ENCODE peak calls at places on chromosome 3, in five cellular contexts. I is stimulated activated CD4-positive, alpha-beta T cell treated with anti-CD3 and anti-CD28 coated beads, Interleukin-1b, Interleukin-23, amount 100 ng/mL, for 24 hours; H is NCI-H1417; U is ACHN; L is upper lobe of left lung. Y is an unnamed sample.

GRCh38 chr3:21013566-21013965 is 737.4 kb downstream of the ZNF385D start:
- DNase-seq in H (no peak), L (no peak), I (no peak), U (no peak), Y (no peak)

GRCh38 chr3:41936384-41936783 is 25.5 kb downstream of the ULK4 start:
- DNase-seq in H (no peak), I (no peak), L (no peak), U (no peak), Y (no peak)

GRCh38 chr3:169192643-169193042 is 470.9 kb downstream of the MECOM start:
- DNase-seq in U (no peak), H (no peak), L (no peak), I (no peak), Y (no peak)

GRCh38 chr3:73542127-73542526 is 82.6 kb downstream of the PDZRN3 start:
- DNase-seq in L (no peak), H (peak; percentile 88), I (no peak), U (no peak), Y (no peak)

GRCh38 chr3:44885618-44886017 is 11.2 kb downstream of the TGM4 start:
- DNase-seq in I (no peak), U (peak; percentile 91), H (no peak), L (no peak), Y (peak; percentile 92)

GRCh38 chr3:105647047-105647446 is 221.8 kb downstream of the CBLB start:
- DNase-seq in I (no peak), U (peak; percentile 71), H (peak; percentile 37), L (no peak), Y (peak; percentile 62)

GRCh38 chr3:127492426-127492825 is 98.1 kb downstream of the TPRA1 start:
- DNase-seq in U (no peak), H (no peak), I (no peak), L (no peak), Y (no peak)

GRCh38 chr3:25594007-25594502 is 70.7 kb downstream of the TOP2B start:
- DNase-seq in H (peak; percentile 61), U (peak; percentile 56), L (no peak), I (no peak), Y (peak; percentile 20)

GRCh38 chr3:89375451-89375850 is 268.0 kb downstream of the EPHA3 start:
- DNase-seq in I (no peak), U (no peak), H (peak; percentile 45), L (no peak), Y (no peak)

GRCh38 chr3:140626856-140627255 is 51.0 kb upstream of the TRIM42 start:
- DNase-seq in U (no peak), I (no peak), H (no peak), L (no peak), Y (peak; percentile 29)

GRCh38 chr3:47871389-47871788 is 68.5 kb downstream of the DHX30 start:
- DNase-seq in I (no peak), H (no peak), U (no peak), L (no peak), Y (no peak)

GRCh38 chr3:38579146-38579545 is 70.3 kb downstream of the SCN5A start:
- DNase-seq in L (peak; percentile 70), I (no peak), U (no peak), H (no peak), Y (no peak)

GRCh38 chr3:46890132-46890531 is 12.6 kb downstream of the PTH1R start:
- DNase-seq in L (no peak), U (no peak), H (no peak), I (no peak), Y (no peak)

GRCh38 chr3:28399196-28399595 is 50.6 kb upstream of the AZI2 start:
- DNase-seq in U (no peak), I (no peak), H (no peak), L (no peak), Y (no peak)

GRCh38 chr3:56970401-56971002 is 90.0 kb upstream of the SPATA12 start:
- DNase-seq in H (no peak), I (no peak), U (no peak), L (no peak), Y (no peak)

GRCh38 chr3:107142786-107143185 is 234.5 kb upstream of the CCDC54 start:
- DNase-seq in H (peak; percentile 61), I (no peak), U (no peak), L (no peak), Y (no peak)

GRCh38 chr3:85800676-85801075 is 841.9 kb downstream of the CADM2 start:
- DNase-seq in I (no peak), L (no peak), U (no peak), H (no peak), Y (no peak)

GRCh38 chr3:112759681-112760080 is 87.0 kb downstream of the CD200R1L start:
- DNase-seq in I (no peak), U (no peak), L (no peak), H (peak; percentile 76), Y (no peak)

GRCh38 chr3:10945683-10946287 is 46.8 kb upstream of the SLC6A1 start:
- DNase-seq in I (peak; percentile 28), L (no peak), H (peak; percentile 46), U (peak; percentile 40), Y (no peak)

GRCh38 chr3:141487419-141488345 is 855 bp downstream of the RASA2 start:
- DNase-seq in I (peak; percentile 77), L (peak; percentile 94), U (peak; percentile 68), H (peak; percentile 94), Y (peak; percentile 65)

GRCh38 chr3:119295816-119296484 is 1.8 kb downstream of the ARHGAP31 start:
- DNase-seq in U (peak; percentile 4), H (peak; percentile 42), I (no peak), L (no peak), Y (peak; percentile 49)

GRCh38 chr3:159854500-159855124 is 134.0 kb upstream of the IL12A start:
- DNase-seq in L (no peak), U (peak; percentile 93), I (no peak), H (no peak), Y (peak; percentile 93)